ENCODE peak calls at places on chromosomes 16 and 17, in five cellular contexts. H is stimulated activated CD4-positive, alpha-beta T cell treated with anti-CD3 and anti-CD28 coated beads, Interleukin-2, amount 100 ng/mL, for 24 hours; D is endodermal cell; S is heart left ventricle; V is aorta. W is an unnamed sample.

GRCh38 chr17:57519199-57519598 is 225.9 kb downstream of the CCDC182 start:
- DNase-seq in H (no peak), D (peak; percentile 75), S (no peak), V (peak; percentile 51), W (no peak)

GRCh38 chr17:9957244-9957643 is 52.2 kb upstream of the RCVRN start:
- DNase-seq in H (no peak), D (no peak), S (no peak), V (no peak), W (no peak)

GRCh38 chr16:80966617-80967016 is 40.1 kb downstream of the CMC2 start:
- DNase-seq in H (no peak), D (no peak), S (no peak), V (no peak), W (no peak)

GRCh38 chr16:58421529-58421928 is 29.3 kb downstream of the GINS3 start:
- DNase-seq in H (no peak), D (no peak), S (peak; percentile 41), V (no peak), W (no peak)

GRCh38 chr16:30668393-30668792 is 10.2 kb downstream of the FBRS start:
- DNase-seq in H (no peak), D (no peak), S (no peak), V (no peak), W (no peak)

GRCh38 chr17:34913001-34913400 is 48.3 kb downstream of the CCT6B start:
- DNase-seq in H (no peak), D (peak; percentile 89), S (no peak), V (no peak), W (no peak)

GRCh38 chr17:11935734-11936406 is 61.4 kb downstream of the ZNF18 start:
- DNase-seq in H (peak; percentile 36), D (peak; percentile 95), S (peak; percentile 41), V (no peak), W (peak; percentile 50)

GRCh38 chr16:86722970-86723369 is 144.6 kb downstream of the FOXL1 start:
- DNase-seq in H (no peak), D (no peak), S (no peak), V (no peak), W (no peak)

GRCh38 chr17:41914358-41914766 is 4.4 kb downstream of the ACLY start:
- DNase-seq in H (no peak), D (no peak), S (peak; percentile 35), V (no peak), W (peak; percentile 39)

GRCh38 chr17:16407911-16408588 is 7.3 kb upstream of the TRPV2 start:
- DNase-seq in H (peak; percentile 25), D (peak; percentile 83), S (peak; percentile 79), V (peak; percentile 86), W (peak; percentile 55)

GRCh38 chr17:1561420-1562177 is 993 bp downstream of the PITPNA start:
- DNase-seq in H (peak; percentile 48), D (peak; percentile 83), S (no peak), V (no peak), W (no peak)

GRCh38 chr17:73057196-73057595 is 35.3 kb downstream of the SLC39A11 start:
- DNase-seq in H (no peak), D (no peak), S (no peak), V (no peak), W (no peak)

GRCh38 chr17:47693667-47694017 is 319 bp upstream of the TBKBP1 start:
- DNase-seq in H (no peak), D (no peak), S (no peak), V (no peak), W (no peak)

GRCh38 chr16:12729448-12729847 is 74.2 kb downstream of the CPPED1 start:
- DNase-seq in H (no peak), D (no peak), S (no peak), V (no peak), W (no peak)

GRCh38 chr16:2288701-2289100 is 20.8 kb upstream of the RNPS1 start:
- DNase-seq in H (no peak), D (peak; percentile 36), S (no peak), V (no peak), W (no peak)

GRCh38 chr17:19677736-19678379 is 29.3 kb downstream of the ALDH3A2 start:
- DNase-seq in H (no peak), D (peak; percentile 70), S (no peak), V (no peak), W (no peak)

GRCh38 chr17:2372681-2373080 is 28.2 kb downstream of the MNT start:
- DNase-seq in H (no peak), D (no peak), S (no peak), V (no peak), W (no peak)

GRCh38 chr17:59840329-59840907 is 52.3 kb downstream of the TUBD1 start:
- DNase-seq in H (no peak), D (peak; percentile 85), S (no peak), V (no peak), W (no peak)

GRCh38 chr17:77312786-77313599 is 172.2 kb downstream of the SEC14L1 start:
- DNase-seq in H (no peak), D (no peak), S (peak; percentile 59), V (peak; percentile 88), W (peak; percentile 83)

GRCh38 chr17:2111691-2112090 is 56.8 kb downstream of the HIC1 start:
- DNase-seq in H (no peak), D (no peak), S (no peak), V (no peak), W (no peak)

GRCh38 chr16:67943619-67944503 is at the start of gene LCAT:
- DNase-seq in H (no peak), D (no peak), S (peak; percentile 65), V (peak; percentile 90), W (peak; percentile 66)

GRCh38 chr16:46896314-46896968 is 12.3 kb downstream of the GPT2 start:
- DNase-seq in H (no peak), D (no peak), S (peak; percentile 63), V (no peak), W (no peak)

GRCh38 chr17:31900877-31901276 is 631 bp downstream of the UTP6 start:
- DNase-seq in H (no peak), D (no peak), S (no peak), V (no peak), W (no peak)

GRCh38 chr16:54362801-54363200 is 76.2 kb upstream of the IRX3 start:
- DNase-seq in H (no peak), D (no peak), S (no peak), V (peak; percentile 10), W (no peak)

GRCh38 chr16:47519037-47519436 is 57.9 kb downstream of the PHKB start:
- DNase-seq in H (no peak), D (no peak), S (no peak), V (no peak), W (no peak)

GRCh38 chr17:42403150-42403549 is 14.9 kb upstream of the STAT3 start:
- DNase-seq in H (peak; percentile 58), D (peak; percentile 89), S (no peak), V (no peak), W (peak; percentile 50)

GRCh38 chr16:89695875-89696597 is 5.5 kb downstream of the SPATA2L start:
- DNase-seq in H (no peak), D (peak; percentile 51), S (no peak), V (no peak), W (peak; percentile 6)

GRCh38 chr17:35129973-35130351 is 8.5 kb downstream of the FNDC8 start:
- DNase-seq in H (no peak), D (no peak), S (no peak), V (no peak), W (no peak)

GRCh38 chr17:61122356-61122913 is 277.2 kb upstream of the TBX2 start:
- DNase-seq in H (no peak), D (peak; percentile 81), S (no peak), V (no peak), W (no peak)

GRCh38 chr17:54945671-54946070 is 22.8 kb downstream of the COX11 start:
- DNase-seq in H (no peak), D (no peak), S (no peak), V (no peak), W (no peak)

GRCh38 chr16:25449802-25450201 is 192.2 kb upstream of the ZKSCAN2 start:
- DNase-seq in H (no peak), D (no peak), S (no peak), V (no peak), W (no peak)

GRCh38 chr17:61400058-61400785 is 579 bp downstream of the TBX2 start:
- DNase-seq in H (no peak), D (peak; percentile 87), S (no peak), V (peak; percentile 85), W (no peak)

W was measured in mucosa of descending colon.